ENCODE peak calls at places on chromosomes 13 and 19, in five cellular contexts. P is stimulated activated CD8-positive, alpha-beta memory T cell treated with anti-CD3 and anti-CD28 coated beads, Interleukin-7, amount 100 ng/mL, for 1 hour; D is AG09319; E is psoas muscle; O is anterior cingulate cortex. T is an unnamed sample.

GRCh38 chr13:66461021-66461420 is 769.1 kb downstream of the PCDH9 start:
- DNase-seq in O (no peak), E (no peak), D (no peak), P (no peak), T (no peak)

GRCh38 chr13:101649490-101650126 is 197.1 kb downstream of the ITGBL1 start:
- DNase-seq in P (no peak), E (no peak), D (peak), O (no peak), T (no peak)

GRCh38 chr13:58955546-58956385 is 1208.0 kb downstream of the DIAPH3 start:
- DNase-seq in P (no peak), O (no peak), D (no peak), E (no peak), T (no peak)

GRCh38 chr13:39875583-39875982 is 220.1 kb downstream of the COG6 start:
- DNase-seq in E (no peak), O (no peak), D (no peak), P (no peak), T (no peak)

GRCh38 chr13:51763486-51763885 is 40.5 kb downstream of the DHRS12 start:
- DNase-seq in E (no peak), O (no peak), P (no peak), D (no peak), T (no peak)

GRCh38 chr13:99280166-99280565 is 22.0 kb upstream of the GPR18 start:
- DNase-seq in O (no peak), D (peak), E (no peak), P (no peak), T (no peak)

GRCh38 chr19:16377521-16377920 is 52.9 kb downstream of the KLF2 start:
- DNase-seq in D (no peak), O (no peak), E (peak), P (no peak), T (no peak)

GRCh38 chr19:29566496-29567054 is 39.5 kb upstream of the POP4 start:
- DNase-seq in O (no peak), P (no peak), D (no peak), E (no peak), T (no peak)

GRCh38 chr13:93248627-93249047 is 22.0 kb downstream of the GPC6 start:
- DNase-seq in D (no peak), O (no peak), E (no peak), P (no peak), T (no peak)

GRCh38 chr13:95485045-95485517 is 67.4 kb upstream of the CLDN10 start:
- DNase-seq in P (no peak), D (no peak), E (no peak), O (no peak), T (no peak)

GRCh38 chr19:1065606-1066109 is 1.3 kb upstream of the ARHGAP45 start:
- DNase-seq in P (no peak), O (no peak), E (no peak), D (no peak), T (no peak)

GRCh38 chr13:99322297-99323103 is 15.3 kb upstream of the GPR183 start:
- DNase-seq in P (no peak), O (no peak), D (peak), E (no peak), T (no peak)

GRCh38 chr13:97502691-97503090 is 68.7 kb downstream of the RAP2A start:
- DNase-seq in P (no peak), O (no peak), D (no peak), E (no peak), T (no peak)

GRCh38 chr13:113836917-113837553 is 26.8 kb downstream of the GAS6 start:
- DNase-seq in P (no peak), E (peak), D (peak), O (no peak), T (no peak)

GRCh38 chr19:42069619-42070293 is at the start of gene GRIK5:
- DNase-seq in P (no peak), E (no peak), O (peak), D (no peak), T (no peak)

GRCh38 chr19:45169602-45170001 is 8.4 kb downstream of the TRAPPC6A start:
- DNase-seq in E (no peak), O (no peak), D (no peak), P (no peak), T (no peak)

GRCh38 chr13:29976535-29976934 is 126.1 kb upstream of the UBL3 start:
- DNase-seq in O (no peak), P (no peak), E (no peak), D (no peak), T (no peak)

GRCh38 chr13:42266464-42266863 is 5.5 kb upstream of the AKAP11 start:
- DNase-seq in D (no peak), E (no peak), P (no peak), O (no peak), T (no peak)

GRCh38 chr13:94641432-94641941 is 39.8 kb downstream of the GPR180 start:
- DNase-seq in P (no peak), D (peak), E (no peak), O (no peak), T (no peak)

GRCh38 chr19:44958090-44958489 is 2.9 kb downstream of the CLPTM1 start:
- DNase-seq in O (no peak), P (no peak), D (no peak), E (no peak), T (no peak)

GRCh38 chr19:3094638-3095374 is 644 bp downstream of the GNA11 start:
- DNase-seq in E (no peak), O (no peak), D (no peak), P (no peak), T (peak)

GRCh38 chr19:8269724-8270123 is 38.4 kb downstream of the CD320 start:
- DNase-seq in E (no peak), P (no peak), O (no peak), D (no peak), T (no peak)

GRCh38 chr13:110319774-110320509 is 12.9 kb downstream of the COL4A2 start:
- DNase-seq in P (no peak), D (no peak), E (no peak), O (no peak), T (no peak)

GRCh38 chr19:2201473-2202148 is 34.5 kb downstream of the PLEKHJ1 start:
- DNase-seq in P (no peak), O (no peak), D (no peak), E (no peak), T (no peak)

GRCh38 chr13:110155072-110155471 is 151.9 kb downstream of the COL4A1 start:
- DNase-seq in O (no peak), P (no peak), D (no peak), E (no peak), T (no peak)

GRCh38 chr19:33821871-33822270 is 25.2 kb downstream of the KCTD15 start:
- DNase-seq in O (no peak), E (no peak), D (no peak), P (no peak), T (no peak)

GRCh38 chr19:18292810-18293641 is 11.6 kb upstream of the JUND start:
- DNase-seq in O (peak), E (peak), D (no peak), P (no peak), T (peak)

GRCh38 chr13:76812971-76813691 is 73.1 kb downstream of the KCTD12 start:
- DNase-seq in P (no peak), E (peak), O (no peak), D (no peak), T (peak)

GRCh38 chr13:45811891-45812583 is 39.5 kb downstream of the SIAH3 start:
- DNase-seq in O (no peak), P (no peak), E (no peak), D (no peak), T (no peak)

GRCh38 chr19:16066611-16067104 is 9.6 kb upstream of the TPM4 start:
- DNase-seq in P (no peak), O (peak), E (no peak), D (no peak), T (peak)

GRCh38 chr13:41231786-41232185 is 31.6 kb downstream of the MTRF1 start:
- DNase-seq in P (no peak), O (no peak), E (no peak), D (no peak), T (no peak)

GRCh38 chr13:91078093-91078679 is 269.3 kb upstream of the MIR17HG start:
- DNase-seq in D (no peak), O (no peak), P (no peak), E (no peak), T (no peak)

GRCh38 chr19:7833225-7834156 is 3.5 kb downstream of the EVI5L start:
- DNase-seq in O (no peak), D (no peak), E (peak), P (no peak), T (no peak)

GRCh38 chr19:46147791-46148288 is at the start of gene IGFL2:
- DNase-seq in P (no peak), E (no peak), O (no peak), D (no peak), T (no peak)

GRCh38 chr13:85666356-85666755 is 132.9 kb downstream of the SLITRK6 start:
- DNase-seq in E (no peak), D (no peak), O (no peak), P (no peak), T (no peak)

GRCh38 chr13:31045621-31046081 is 113.2 kb downstream of the TEX26 start:
- DNase-seq in E (peak), O (no peak), D (peak), P (peak), T (peak)

GRCh38 chr13:102907016-102907756 is 61.4 kb downstream of the ERCC5 start:
- DNase-seq in D (no peak), E (no peak), P (no peak), O (no peak), T (no peak)

GRCh38 chr19:10417598-10418280 is 2.6 kb upstream of the PDE4A start:
- DNase-seq in O (no peak), D (no peak), E (no peak), P (no peak), T (no peak)

GRCh38 chr19:53977991-53978731 is 13.3 kb upstream of the CACNG6 start:
- DNase-seq in E (peak), O (peak), D (peak), P (no peak), T (no peak)

GRCh38 chr13:23467932-23468278 is 34.4 kb upstream of the SACS start:
- DNase-seq in E (no peak), O (no peak), D (no peak), P (no peak), T (no peak)